ENCODE peak calls at places on chromosome 9, in five cellular contexts. S is AG04450; J is endothelial cell; K is stimulated activated CD4-positive, alpha-beta T cell treated with anti-CD3 and anti-CD28 coated beads, Interleukin-2, amount 100 ng/mL, for 24 hours; E is heart right ventricle. V is an unnamed sample.
A peak's percentile ranks its signal among the peaks of the same experiment; 100 is the strongest.

GRCh38 chr9:78973906-78974305 is 597.9 kb upstream of the TLE4 start:
- DNase-seq in S (peak; percentile 2), J (no peak), K (no peak), E (no peak), V (no peak)

GRCh38 chr9:113131689-113132151 is 19.1 kb upstream of the SLC31A2 start:
- DNase-seq in S (no peak), J (peak; percentile 42), K (no peak), E (no peak), V (no peak)

GRCh38 chr9:82091610-82092009 is 103.0 kb downstream of the SPATA31D1 start:
- DNase-seq in S (no peak), J (no peak), K (no peak), E (no peak), V (no peak)

GRCh38 chr9:7304596-7304995 is 495.0 kb downstream of the DMAC1 start:
- DNase-seq in S (no peak), J (no peak), K (no peak), E (no peak), V (no peak)

GRCh38 chr9:86303316-86303975 is 21.1 kb upstream of the ISCA1 start:
- DNase-seq in S (no peak), J (no peak), K (peak; percentile 46), E (no peak), V (no peak)

GRCh38 chr9:72577212-72577753 is 55.9 kb downstream of the TMC1 start:
- DNase-seq in S (peak; percentile 50), J (no peak), K (no peak), E (no peak), V (no peak)

GRCh38 chr9:129231022-129231739 is 53.1 kb upstream of the IER5L start:
- DNase-seq in S (no peak), J (no peak), K (no peak), E (no peak), V (no peak)

GRCh38 chr9:98998441-98999151 is 54.9 kb downstream of the COL15A1 start:
- DNase-seq in S (no peak), J (peak; percentile 90), K (peak; percentile 74), E (peak; percentile 89), V (peak; percentile 60)

GRCh38 chr9:131036071-131036470 is 27.1 kb downstream of the LAMC3 start:
- DNase-seq in S (no peak), J (no peak), K (no peak), E (no peak), V (no peak)

GRCh38 chr9:89678394-89679005 is 73.7 kb downstream of the GADD45G start:
- DNase-seq in S (no peak), J (no peak), K (no peak), E (no peak), V (no peak)